ENCODE peak calls at places on chromosome 1, in seven cellular contexts. One of them, this sample, is unnamed.

GRCh38 chr1:219304227-219305226 is 130.8 kb downstream of the LYPLAL1 start:
- DNase-seq in tibial artery: no peak
- DNase-seq in mesendoderm: peak; percentile 57
- DNase-seq in naive thymus-derived CD4-positive, alpha-beta T cell: no peak
- DNase-seq in CD4-positive, alpha-beta memory T cell: no peak
- DNase-seq in prostate gland: no peak
- DNase-seq in adrenal gland: peak; percentile 62
- DNase-seq in this sample: no peak

GRCh38 chr1:78840447-78841251 is 165.9 kb downstream of the ADGRL4 start:
- DNase-seq in naive thymus-derived CD4-positive, alpha-beta T cell: no peak
- DNase-seq in adrenal gland: no peak
- DNase-seq in mesendoderm: peak; percentile 27
- DNase-seq in prostate gland: no peak
- DNase-seq in CD4-positive, alpha-beta memory T cell: no peak
- DNase-seq in tibial artery: no peak
- DNase-seq in this sample: no peak

GRCh38 chr1:14599787-14600186 is 1.3 kb downstream of the KAZN start:
- DNase-seq in mesendoderm: no peak
- DNase-seq in adrenal gland: no peak
- DNase-seq in naive thymus-derived CD4-positive, alpha-beta T cell: no peak
- DNase-seq in prostate gland: no peak
- DNase-seq in CD4-positive, alpha-beta memory T cell: no peak
- DNase-seq in tibial artery: no peak
- DNase-seq in this sample: no peak

GRCh38 chr1:206696812-206697585 is 12.3 kb downstream of the MAPKAPK2 start:
- DNase-seq in naive thymus-derived CD4-positive, alpha-beta T cell: no peak
- DNase-seq in tibial artery: no peak
- DNase-seq in CD4-positive, alpha-beta memory T cell: no peak
- DNase-seq in mesendoderm: no peak
- DNase-seq in adrenal gland: no peak
- DNase-seq in prostate gland: no peak
- DNase-seq in this sample: no peak

GRCh38 chr1:207565546-207566468 is 69.8 kb downstream of the CR1 start:
- DNase-seq in adrenal gland: peak; percentile 29
- DNase-seq in CD4-positive, alpha-beta memory T cell: no peak
- DNase-seq in mesendoderm: peak; percentile 35
- DNase-seq in tibial artery: no peak
- DNase-seq in prostate gland: no peak
- DNase-seq in naive thymus-derived CD4-positive, alpha-beta T cell: no peak
- DNase-seq in this sample: no peak

GRCh38 chr1:10651793-10652192 is 144.7 kb downstream of the CASZ1 start:
- DNase-seq in CD4-positive, alpha-beta memory T cell: no peak
- DNase-seq in prostate gland: no peak
- DNase-seq in adrenal gland: no peak
- DNase-seq in naive thymus-derived CD4-positive, alpha-beta T cell: no peak
- DNase-seq in mesendoderm: peak; percentile 54
- DNase-seq in tibial artery: no peak
- DNase-seq in this sample: no peak

GRCh38 chr1:98210064-98210463 is 289.2 kb upstream of the DPYD start:
- DNase-seq in prostate gland: no peak
- DNase-seq in naive thymus-derived CD4-positive, alpha-beta T cell: no peak
- DNase-seq in adrenal gland: no peak
- DNase-seq in tibial artery: no peak
- DNase-seq in CD4-positive, alpha-beta memory T cell: no peak
- DNase-seq in mesendoderm: peak; percentile 77
- DNase-seq in this sample: no peak

GRCh38 chr1:216905052-216905580 is 181.9 kb upstream of the ESRRG start:
- DNase-seq in mesendoderm: peak; percentile 45
- DNase-seq in CD4-positive, alpha-beta memory T cell: no peak
- DNase-seq in tibial artery: no peak
- DNase-seq in adrenal gland: no peak
- DNase-seq in prostate gland: no peak
- DNase-seq in naive thymus-derived CD4-positive, alpha-beta T cell: no peak
- DNase-seq in this sample: no peak

GRCh38 chr1:113657556-113658063 is 101.7 kb downstream of the PHTF1 start:
- DNase-seq in mesendoderm: no peak
- DNase-seq in adrenal gland: no peak
- DNase-seq in CD4-positive, alpha-beta memory T cell: no peak
- DNase-seq in tibial artery: no peak
- DNase-seq in naive thymus-derived CD4-positive, alpha-beta T cell: no peak
- DNase-seq in prostate gland: no peak
- DNase-seq in this sample: no peak

GRCh38 chr1:1601564-1602320 is 1.8 kb upstream of the FNDC10 start:
- DNase-seq in tibial artery: no peak
- DNase-seq in adrenal gland: no peak
- DNase-seq in mesendoderm: no peak
- DNase-seq in naive thymus-derived CD4-positive, alpha-beta T cell: no peak
- DNase-seq in CD4-positive, alpha-beta memory T cell: no peak
- DNase-seq in prostate gland: no peak
- DNase-seq in this sample: no peak

GRCh38 chr1:211571998-211572397 is 7.0 kb downstream of the SLC30A1 start:
- DNase-seq in CD4-positive, alpha-beta memory T cell: no peak
- DNase-seq in tibial artery: no peak
- DNase-seq in mesendoderm: no peak
- DNase-seq in naive thymus-derived CD4-positive, alpha-beta T cell: no peak
- DNase-seq in prostate gland: no peak
- DNase-seq in adrenal gland: no peak
- DNase-seq in this sample: no peak

GRCh38 chr1:199821029-199821779 is 206.3 kb upstream of the NR5A2 start:
- DNase-seq in tibial artery: no peak
- DNase-seq in naive thymus-derived CD4-positive, alpha-beta T cell: no peak
- DNase-seq in mesendoderm: peak; percentile 2
- DNase-seq in CD4-positive, alpha-beta memory T cell: no peak
- DNase-seq in prostate gland: no peak
- DNase-seq in adrenal gland: no peak
- DNase-seq in this sample: no peak

GRCh38 chr1:39657923-39658485 is 13.9 kb downstream of the NT5C1A start:
- DNase-seq in naive thymus-derived CD4-positive, alpha-beta T cell: peak; percentile 52
- DNase-seq in adrenal gland: peak; percentile 75
- DNase-seq in CD4-positive, alpha-beta memory T cell: peak; percentile 59
- DNase-seq in prostate gland: peak; percentile 19
- DNase-seq in tibial artery: peak; percentile 57
- DNase-seq in mesendoderm: peak; percentile 88
- DNase-seq in this sample: no peak

GRCh38 chr1:227766653-227767277 is 31.5 kb downstream of the SNAP47 start:
- DNase-seq in prostate gland: no peak
- DNase-seq in tibial artery: no peak
- DNase-seq in adrenal gland: no peak
- DNase-seq in naive thymus-derived CD4-positive, alpha-beta T cell: no peak
- DNase-seq in mesendoderm: no peak
- DNase-seq in CD4-positive, alpha-beta memory T cell: no peak
- DNase-seq in this sample: no peak

GRCh38 chr1:246947255-246947654 is 15.5 kb upstream of the AHCTF1 start:
- DNase-seq in mesendoderm: no peak
- DNase-seq in CD4-positive, alpha-beta memory T cell: no peak
- DNase-seq in adrenal gland: peak; percentile 67
- DNase-seq in prostate gland: peak; percentile 20
- DNase-seq in tibial artery: peak; percentile 91
- DNase-seq in naive thymus-derived CD4-positive, alpha-beta T cell: no peak
- DNase-seq in this sample: no peak

GRCh38 chr1:8822383-8823294 is 5.2 kb upstream of the RERE start:
- DNase-seq in CD4-positive, alpha-beta memory T cell: no peak
- DNase-seq in prostate gland: no peak
- DNase-seq in mesendoderm: peak; percentile 49
- DNase-seq in adrenal gland: no peak
- DNase-seq in tibial artery: peak; percentile 30
- DNase-seq in naive thymus-derived CD4-positive, alpha-beta T cell: no peak
- DNase-seq in this sample: no peak

GRCh38 chr1:145942891-145943290 is 14.9 kb downstream of the LIX1L start:
- DNase-seq in adrenal gland: no peak
- DNase-seq in CD4-positive, alpha-beta memory T cell: no peak
- DNase-seq in mesendoderm: no peak
- DNase-seq in prostate gland: no peak
- DNase-seq in naive thymus-derived CD4-positive, alpha-beta T cell: no peak
- DNase-seq in tibial artery: no peak
- DNase-seq in this sample: no peak

GRCh38 chr1:96722161-96722908 is 751 bp downstream of the PTBP2 start:
- DNase-seq in tibial artery: peak; percentile 47
- DNase-seq in CD4-positive, alpha-beta memory T cell: no peak
- DNase-seq in naive thymus-derived CD4-positive, alpha-beta T cell: no peak
- DNase-seq in adrenal gland: peak; percentile 64
- DNase-seq in prostate gland: peak; percentile 46
- DNase-seq in mesendoderm: peak; percentile 75
- DNase-seq in this sample: no peak

GRCh38 chr1:172936088-172936487 is 114.7 kb downstream of the TNFSF18 start:
- DNase-seq in tibial artery: no peak
- DNase-seq in adrenal gland: no peak
- DNase-seq in CD4-positive, alpha-beta memory T cell: no peak
- DNase-seq in naive thymus-derived CD4-positive, alpha-beta T cell: no peak
- DNase-seq in mesendoderm: no peak
- DNase-seq in prostate gland: no peak
- DNase-seq in this sample: no peak

GRCh38 chr1:33586111-33586510 is 113.7 kb downstream of the ZSCAN20 start:
- DNase-seq in prostate gland: no peak
- DNase-seq in adrenal gland: no peak
- DNase-seq in naive thymus-derived CD4-positive, alpha-beta T cell: no peak
- DNase-seq in CD4-positive, alpha-beta memory T cell: no peak
- DNase-seq in mesendoderm: no peak
- DNase-seq in tibial artery: no peak
- DNase-seq in this sample: no peak

GRCh38 chr1:51526248-51526647 is 7.2 kb upstream of the EPS15 start:
- DNase-seq in CD4-positive, alpha-beta memory T cell: no peak
- DNase-seq in mesendoderm: no peak
- DNase-seq in adrenal gland: no peak
- DNase-seq in prostate gland: no peak
- DNase-seq in naive thymus-derived CD4-positive, alpha-beta T cell: no peak
- DNase-seq in tibial artery: no peak
- DNase-seq in this sample: no peak

GRCh38 chr1:164678289-164678688 is 119.3 kb downstream of the PBX1 start:
- DNase-seq in naive thymus-derived CD4-positive, alpha-beta T cell: no peak
- DNase-seq in mesendoderm: no peak
- DNase-seq in CD4-positive, alpha-beta memory T cell: no peak
- DNase-seq in adrenal gland: no peak
- DNase-seq in prostate gland: no peak
- DNase-seq in tibial artery: no peak
- DNase-seq in this sample: no peak

GRCh38 chr1:15465674-15466073 is 9.1 kb downstream of the CELA2A start:
- DNase-seq in naive thymus-derived CD4-positive, alpha-beta T cell: no peak
- DNase-seq in prostate gland: no peak
- DNase-seq in adrenal gland: no peak
- DNase-seq in tibial artery: no peak
- DNase-seq in CD4-positive, alpha-beta memory T cell: no peak
- DNase-seq in mesendoderm: no peak
- DNase-seq in this sample: no peak

GRCh38 chr1:121538943-121539575 is 354.3 kb downstream of the SRGAP2C start:
- DNase-seq in CD4-positive, alpha-beta memory T cell: no peak
- DNase-seq in prostate gland: no peak
- DNase-seq in adrenal gland: no peak
- DNase-seq in mesendoderm: no peak
- DNase-seq in tibial artery: no peak
- DNase-seq in naive thymus-derived CD4-positive, alpha-beta T cell: no peak
- DNase-seq in this sample: no peak

GRCh38 chr1:182681516-182681915 is 2.9 kb downstream of the RGS8 start:
- DNase-seq in CD4-positive, alpha-beta memory T cell: no peak
- DNase-seq in adrenal gland: no peak
- DNase-seq in prostate gland: no peak
- DNase-seq in tibial artery: no peak
- DNase-seq in naive thymus-derived CD4-positive, alpha-beta T cell: no peak
- DNase-seq in mesendoderm: no peak
- DNase-seq in this sample: no peak

DNA sequence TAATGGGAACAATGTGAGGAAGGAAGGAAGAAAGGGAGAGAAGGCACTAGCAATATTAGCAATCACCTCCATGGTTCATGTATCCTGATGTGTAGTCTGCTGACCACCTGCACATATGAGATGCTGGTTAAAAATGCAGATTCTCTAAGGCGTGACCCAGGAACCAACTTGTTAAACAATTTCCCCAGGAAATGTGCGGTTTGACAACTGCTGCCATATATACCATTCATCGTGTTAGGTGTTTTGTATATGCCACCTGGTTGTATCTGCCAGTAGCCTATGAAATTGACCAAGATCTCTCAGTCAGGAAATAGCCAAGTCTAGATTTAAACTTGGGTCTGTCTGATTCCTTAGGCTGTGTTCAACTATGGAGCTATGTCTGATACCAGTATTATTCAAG is 4.1 kb downstream of the SEMA4A start:
- DNase-seq in adrenal gland: no peak
- DNase-seq in prostate gland: no peak
- DNase-seq in naive thymus-derived CD4-positive, alpha-beta T cell: no peak
- DNase-seq in CD4-positive, alpha-beta memory T cell: no peak
- DNase-seq in mesendoderm: no peak
- DNase-seq in tibial artery: no peak
- DNase-seq in this sample: no peak
- H3K4me3 ChIP-seq in adrenal gland: no peak overlapping the region
- H3K4me3 ChIP-seq in prostate gland: no peak overlapping the region
- H3K4me3 ChIP-seq in naive thymus-derived CD4-positive, alpha-beta T cell: no peak overlapping the region
- H3K4me3 ChIP-seq in CD4-positive, alpha-beta memory T cell: no peak overlapping the region
- H3K4me3 ChIP-seq in mesendoderm: no peak overlapping the region
- H3K4me3 ChIP-seq in tibial artery: no peak overlapping the region
- H3K4me3 ChIP-seq in this sample: no peak overlapping the region

DNA sequence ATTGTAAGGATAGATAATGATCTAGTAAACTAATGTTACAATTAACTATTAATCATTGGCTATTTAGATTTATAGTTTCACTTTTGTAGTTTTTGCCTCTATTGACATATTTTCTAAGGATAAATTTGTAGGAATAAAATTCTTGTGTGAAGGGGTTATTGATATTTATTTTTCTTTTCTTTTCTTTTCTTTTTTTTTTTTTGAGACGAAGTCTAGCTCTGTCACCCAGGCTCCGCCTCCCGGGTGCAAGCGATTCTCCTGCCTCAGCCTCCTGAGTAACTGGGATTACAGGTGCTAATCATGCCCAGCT is 24.0 kb upstream of the DISC1 start:
- DNase-seq in prostate gland: no peak
- DNase-seq in mesendoderm: no peak
- DNase-seq in adrenal gland: no peak
- DNase-seq in tibial artery: no peak
- DNase-seq in CD4-positive, alpha-beta memory T cell: no peak
- DNase-seq in naive thymus-derived CD4-positive, alpha-beta T cell: no peak
- DNase-seq in this sample: no peak
- H3K27ac ChIP-seq in prostate gland: no peak overlapping the region
- H3K27ac ChIP-seq in mesendoderm: no peak overlapping the region
- H3K27ac ChIP-seq in adrenal gland: no peak overlapping the region
- H3K27ac ChIP-seq in tibial artery: no peak overlapping the region
- H3K27ac ChIP-seq in CD4-positive, alpha-beta memory T cell: no peak overlapping the region
- H3K27ac ChIP-seq in naive thymus-derived CD4-positive, alpha-beta T cell: no peak overlapping the region
- H3K27ac ChIP-seq in this sample: no peak overlapping the region

GRCh38 chr1:151907363-151908139 is 1.8 kb downstream of the THEM4 start:
- DNase-seq in tibial artery: no peak
- DNase-seq in prostate gland: no peak
- DNase-seq in mesendoderm: peak; percentile 46
- DNase-seq in CD4-positive, alpha-beta memory T cell: no peak
- DNase-seq in adrenal gland: no peak
- DNase-seq in naive thymus-derived CD4-positive, alpha-beta T cell: no peak
- DNase-seq in this sample: no peak
- H3K4me3 ChIP-seq in tibial artery: no peak overlapping the region
- H3K4me3 ChIP-seq in prostate gland: no peak overlapping the region
- H3K4me3 ChIP-seq in mesendoderm: no peak overlapping the region
- H3K4me3 ChIP-seq in CD4-positive, alpha-beta memory T cell: no peak overlapping the region
- H3K4me3 ChIP-seq in adrenal gland: no peak overlapping the region
- H3K4me3 ChIP-seq in naive thymus-derived CD4-positive, alpha-beta T cell: peak overlapping the region; percentile 67
- H3K4me3 ChIP-seq in this sample: no peak overlapping the region

DNA sequence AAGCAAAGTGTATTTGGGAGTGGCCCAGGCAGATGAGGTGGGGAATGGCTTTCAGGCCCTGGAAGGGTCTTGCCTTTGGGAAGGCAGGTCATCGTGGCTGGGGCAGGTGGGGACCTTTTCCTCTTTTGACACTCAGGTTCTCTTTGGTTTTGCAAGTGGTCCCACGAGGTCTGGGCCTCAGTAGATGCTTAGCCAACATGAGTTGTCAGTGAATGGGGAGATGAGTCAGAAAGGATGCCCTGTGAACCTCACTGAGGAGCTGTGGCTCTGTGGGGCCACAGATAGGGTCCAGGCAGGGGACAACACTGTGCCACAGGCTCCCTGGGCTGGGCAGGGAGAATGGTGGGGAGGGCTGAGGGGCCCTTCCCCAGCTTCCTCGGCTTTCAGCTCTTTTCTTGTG is 19.0 kb downstream of the ARHGEF10L start:
- DNase-seq in naive thymus-derived CD4-positive, alpha-beta T cell: no peak
- DNase-seq in CD4-positive, alpha-beta memory T cell: no peak
- DNase-seq in adrenal gland: no peak
- DNase-seq in prostate gland: no peak
- DNase-seq in mesendoderm: no peak
- DNase-seq in tibial artery: no peak
- DNase-seq in this sample: no peak
- H3K27ac ChIP-seq in naive thymus-derived CD4-positive, alpha-beta T cell: no peak overlapping the region
- H3K27ac ChIP-seq in CD4-positive, alpha-beta memory T cell: no peak overlapping the region
- H3K27ac ChIP-seq in adrenal gland: no peak overlapping the region
- H3K27ac ChIP-seq in prostate gland: no peak overlapping the region
- H3K27ac ChIP-seq in mesendoderm: no peak overlapping the region
- H3K27ac ChIP-seq in tibial artery: peak overlapping the region; percentile 100
- H3K27ac ChIP-seq in this sample: no peak overlapping the region